ENCODE peak calls at places on chromosomes 13 and 19, in four cellular contexts. One of them, this sample, is unnamed. For H3K4me1, the result is how much of the 10 kb centered on the place peaks cover.

GRCh38 chr19:39969266-39969665 is 1.7 kb upstream of the PSMC4 start:
- DNase-seq in PC-9: no peak
- DNase-seq in HCT116: no peak
- DNase-seq in CD8-positive, alpha-beta T cell: no peak
- DNase-seq in this sample: no peak

GRCh38 chr13:31591834-31592233 is 147.5 kb upstream of the RXFP2 start:
- DNase-seq in PC-9: no peak
- DNase-seq in HCT116: no peak
- DNase-seq in CD8-positive, alpha-beta T cell: no peak
- DNase-seq in this sample: no peak

GRCh38 chr13:87669379-87669978 is 1.7 kb upstream of the SLITRK5 start:
- DNase-seq in PC-9: no peak
- DNase-seq in HCT116: no peak
- DNase-seq in CD8-positive, alpha-beta T cell: no peak
- DNase-seq in this sample: peak

GRCh38 chr19:8615813-8616596 is 5.5 kb upstream of the ADAMTS10 start:
- DNase-seq in PC-9: peak
- DNase-seq in HCT116: peak
- DNase-seq in CD8-positive, alpha-beta T cell: peak
- DNase-seq in this sample: peak

GRCh38 chr13:113493315-113493951 is 2.9 kb upstream of the DCUN1D2 start:
- DNase-seq in PC-9: peak
- DNase-seq in HCT116: peak
- DNase-seq in CD8-positive, alpha-beta T cell: no peak
- DNase-seq in this sample: peak

GRCh38 chr19:5585461-5586299 is 17.9 kb upstream of the TINCR start:
- DNase-seq in PC-9: no peak
- DNase-seq in HCT116: no peak
- DNase-seq in CD8-positive, alpha-beta T cell: peak
- DNase-seq in this sample: no peak

GRCh38 chr13:40352385-40352778 is 314.1 kb downstream of the FOXO1 start:
- DNase-seq in PC-9: no peak
- DNase-seq in HCT116: no peak
- DNase-seq in CD8-positive, alpha-beta T cell: no peak
- DNase-seq in this sample: no peak

GRCh38 chr13:44575741-44576395 is at the start of gene TSC22D1:
- DNase-seq in PC-9: peak
- DNase-seq in HCT116: no peak
- DNase-seq in CD8-positive, alpha-beta T cell: peak
- DNase-seq in this sample: peak

GRCh38 chr13:80830431-80830830 is 489.5 kb upstream of the SPRY2 start:
- DNase-seq in PC-9: no peak
- DNase-seq in HCT116: no peak
- DNase-seq in CD8-positive, alpha-beta T cell: no peak
- DNase-seq in this sample: no peak

GRCh38 chr13:30737511-30738342 is 2.4 kb downstream of the ALOX5AP start:
- DNase-seq in PC-9: no peak
- DNase-seq in HCT116: no peak
- DNase-seq in CD8-positive, alpha-beta T cell: no peak
- DNase-seq in this sample: no peak

GRCh38 chr13:51920786-51921185 is 59.0 kb downstream of the CCDC70 start:
- DNase-seq in PC-9: no peak
- DNase-seq in HCT116: no peak
- DNase-seq in CD8-positive, alpha-beta T cell: no peak
- DNase-seq in this sample: no peak

GRCh38 chr19:10654610-10655456 is 687 bp downstream of the ILF3 start:
- DNase-seq in PC-9: peak
- DNase-seq in HCT116: no peak
- DNase-seq in CD8-positive, alpha-beta T cell: peak
- DNase-seq in this sample: peak

GRCh38 chr13:73717632-73718031 is 416.6 kb downstream of the KLF12 start:
- DNase-seq in PC-9: no peak
- DNase-seq in HCT116: no peak
- DNase-seq in CD8-positive, alpha-beta T cell: no peak
- DNase-seq in this sample: peak

GRCh38 chr19:49440439-49441209 is 703 bp downstream of the SLC17A7 start:
- DNase-seq in PC-9: no peak
- DNase-seq in HCT116: no peak
- DNase-seq in CD8-positive, alpha-beta T cell: no peak
- DNase-seq in this sample: no peak

GRCh38 chr13:30982506-30982905 is 50.0 kb downstream of the TEX26 start:
- DNase-seq in PC-9: no peak
- DNase-seq in HCT116: no peak
- DNase-seq in CD8-positive, alpha-beta T cell: no peak
- DNase-seq in this sample: no peak

GRCh38 chr19:31270897-31271568 is 78.2 kb downstream of the TSHZ3 start:
- DNase-seq in PC-9: no peak
- DNase-seq in HCT116: no peak
- DNase-seq in CD8-positive, alpha-beta T cell: no peak
- DNase-seq in this sample: no peak

GRCh38 chr19:8486661-8487136 is 15.7 kb downstream of the PRAM1 start:
- DNase-seq in PC-9: no peak
- DNase-seq in HCT116: no peak
- DNase-seq in CD8-positive, alpha-beta T cell: no peak
- DNase-seq in this sample: no peak

GRCh38 chr13:113903361-113903760 is 39.5 kb upstream of the GAS6 start:
- DNase-seq in PC-9: no peak
- DNase-seq in HCT116: no peak
- DNase-seq in CD8-positive, alpha-beta T cell: no peak
- DNase-seq in this sample: no peak

GRCh38 chr13:112670118-112670517 is 19.7 kb upstream of the ATP11A start:
- DNase-seq in PC-9: no peak
- DNase-seq in HCT116: no peak
- DNase-seq in CD8-positive, alpha-beta T cell: no peak
- DNase-seq in this sample: peak

GRCh38 chr13:21232196-21232595 is 55.7 kb downstream of the MRPL57 start:
- DNase-seq in PC-9: no peak
- DNase-seq in HCT116: no peak
- DNase-seq in CD8-positive, alpha-beta T cell: no peak
- DNase-seq in this sample: peak

GRCh38 chr13:113001251-113002140 is 32.5 kb downstream of the MCF2L start:
- DNase-seq in PC-9: peak
- DNase-seq in HCT116: no peak
- DNase-seq in CD8-positive, alpha-beta T cell: no peak
- DNase-seq in this sample: peak

GRCh38 chr13:24063281-24063851 is 97.2 kb upstream of the SPATA13 start:
- DNase-seq in PC-9: no peak
- DNase-seq in HCT116: no peak
- DNase-seq in CD8-positive, alpha-beta T cell: no peak
- DNase-seq in this sample: no peak

GRCh38 chr19:30742981-30743380 is 370.8 kb downstream of the ZNF536 start:
- DNase-seq in PC-9: no peak
- DNase-seq in HCT116: no peak
- DNase-seq in CD8-positive, alpha-beta T cell: no peak
- DNase-seq in this sample: no peak

GRCh38 chr13:84439108-84439507 is 556.8 kb upstream of the SLITRK1 start:
- DNase-seq in PC-9: no peak
- DNase-seq in HCT116: no peak
- DNase-seq in CD8-positive, alpha-beta T cell: no peak
- DNase-seq in this sample: no peak

GRCh38 chr19:18928018-18928805 is 8.7 kb downstream of the DDX49 start:
- DNase-seq in PC-9: no peak
- DNase-seq in HCT116: no peak
- DNase-seq in CD8-positive, alpha-beta T cell: no peak
- DNase-seq in this sample: no peak

GRCh38 chr19:48023518-48023917 is 20.4 kb downstream of the CABP5 start:
- DNase-seq in PC-9: no peak
- DNase-seq in HCT116: no peak
- DNase-seq in CD8-positive, alpha-beta T cell: no peak
- DNase-seq in this sample: no peak

GRCh38 chr13:20706661-20707060 is 3.2 kb downstream of the IL17D start:
- DNase-seq in PC-9: no peak
- DNase-seq in HCT116: no peak
- DNase-seq in CD8-positive, alpha-beta T cell: no peak
- DNase-seq in this sample: no peak

GRCh38 chr13:95813139-95813538 is 136.2 kb downstream of the DNAJC3 start:
- DNase-seq in PC-9: no peak
- DNase-seq in HCT116: no peak
- DNase-seq in CD8-positive, alpha-beta T cell: no peak
- DNase-seq in this sample: no peak

GRCh38 chr13:44809152-44809551 is 180.1 kb downstream of the NUFIP1 start:
- DNase-seq in PC-9: no peak
- DNase-seq in HCT116: no peak
- DNase-seq in CD8-positive, alpha-beta T cell: no peak
- DNase-seq in this sample: peak

GRCh38 chr13:29859971-29860370 is 9.6 kb upstream of the UBL3 start:
- DNase-seq in PC-9: no peak
- DNase-seq in HCT116: no peak
- DNase-seq in CD8-positive, alpha-beta T cell: no peak
- DNase-seq in this sample: no peak

GRCh38 chr19:14433454-14434156 is 499 bp downstream of the PKN1 start:
- DNase-seq in PC-9: peak
- DNase-seq in HCT116: no peak
- DNase-seq in CD8-positive, alpha-beta T cell: peak
- DNase-seq in this sample: peak
- H3K4me1 ChIP-seq in PC-9: under half
- H3K4me1 ChIP-seq in HCT116: under half
- H3K4me1 ChIP-seq in CD8-positive, alpha-beta T cell: under half
- H3K4me1 ChIP-seq in this sample: under half

DNA sequence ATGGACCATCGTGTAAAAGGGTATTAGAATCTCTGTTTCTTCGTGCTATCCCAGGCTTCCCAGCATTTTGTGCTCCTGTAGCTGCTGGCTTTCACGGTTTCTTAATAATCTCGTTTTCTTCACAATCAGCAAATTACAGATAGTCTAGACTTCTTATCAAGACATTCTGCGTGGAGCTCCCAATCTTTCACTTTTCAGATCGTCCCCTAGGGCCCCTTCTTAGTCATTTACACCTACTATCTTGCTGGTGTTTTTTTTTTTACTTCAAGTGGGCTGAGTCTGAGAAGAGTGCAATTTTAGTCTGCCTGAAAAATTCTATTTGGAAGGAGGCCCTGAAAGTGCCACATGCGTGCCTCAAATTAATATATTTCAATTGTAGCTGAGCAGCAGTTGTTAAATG is 275.1 kb downstream of the SHISA2 start:
- DNase-seq in PC-9: no peak
- DNase-seq in HCT116: no peak
- DNase-seq in CD8-positive, alpha-beta T cell: no peak
- DNase-seq in this sample: no peak
- H3K4me1 ChIP-seq in PC-9: under half
- H3K4me1 ChIP-seq in HCT116: under half
- H3K4me1 ChIP-seq in CD8-positive, alpha-beta T cell: under half
- H3K4me1 ChIP-seq in this sample: under half

GRCh38 chr13:48596128-48596429 is 57.6 kb upstream of the CYSLTR2 start:
- DNase-seq in PC-9: no peak
- DNase-seq in HCT116: no peak
- DNase-seq in CD8-positive, alpha-beta T cell: no peak
- DNase-seq in this sample: no peak

GRCh38 chr13:48591889-48592725 is 59.2 kb upstream of the RCBTB2 start:
- DNase-seq in PC-9: no peak
- DNase-seq in HCT116: no peak
- DNase-seq in CD8-positive, alpha-beta T cell: no peak
- DNase-seq in this sample: no peak

GRCh38 chr13:48595330-48596127 is 58.2 kb upstream of the CYSLTR2 start:
- DNase-seq in PC-9: peak
- DNase-seq in HCT116: peak
- DNase-seq in CD8-positive, alpha-beta T cell: peak
- DNase-seq in this sample: peak

GRCh38 chr13:48593551-48593950 is 60.2 kb upstream of the CYSLTR2 start:
- DNase-seq in PC-9: no peak
- DNase-seq in HCT116: no peak
- DNase-seq in CD8-positive, alpha-beta T cell: no peak
- DNase-seq in this sample: no peak

DNA sequence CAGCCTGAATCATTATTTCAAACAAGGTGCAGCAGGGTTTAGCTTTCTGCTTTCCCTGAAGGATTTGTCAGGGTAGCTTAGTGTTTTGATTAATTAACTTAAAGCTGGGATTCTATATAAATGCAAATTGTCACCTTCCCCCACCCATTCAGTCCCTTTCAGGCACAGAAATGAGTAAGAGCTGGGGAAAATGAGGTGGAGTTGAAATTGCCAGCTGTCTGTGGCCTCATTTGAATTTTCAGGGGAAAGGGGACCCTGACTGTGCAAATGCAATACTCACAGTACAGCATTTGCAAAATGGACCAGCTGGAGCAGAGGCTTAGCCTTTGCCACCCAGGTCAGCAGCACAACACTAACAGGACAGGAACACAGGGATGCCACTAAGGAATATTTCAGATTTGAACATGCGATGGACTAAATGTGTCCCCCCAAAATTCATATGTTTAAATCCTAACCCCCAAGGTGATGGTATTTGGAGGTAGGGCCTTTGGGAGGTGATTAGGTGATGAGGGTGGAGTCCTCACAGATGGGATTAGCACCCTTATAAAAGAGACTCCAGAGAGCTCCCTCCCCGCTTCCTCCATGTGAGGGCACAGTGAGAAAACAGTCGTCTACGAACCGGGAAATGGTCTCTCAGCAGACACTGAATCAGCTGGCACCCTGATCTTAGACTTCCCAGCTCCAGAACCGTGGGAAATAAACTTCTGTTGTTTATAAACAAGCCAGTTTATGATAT is 59.5 kb upstream of the CYSLTR2 start:
- DNase-seq in PC-9: no peak
- DNase-seq in HCT116: no peak
- DNase-seq in CD8-positive, alpha-beta T cell: no peak
- DNase-seq in this sample: no peak
- H3K4me1 ChIP-seq in PC-9: under half
- H3K4me1 ChIP-seq in HCT116: under half
- H3K4me1 ChIP-seq in CD8-positive, alpha-beta T cell: under half
- H3K4me1 ChIP-seq in this sample: under half

DNA sequence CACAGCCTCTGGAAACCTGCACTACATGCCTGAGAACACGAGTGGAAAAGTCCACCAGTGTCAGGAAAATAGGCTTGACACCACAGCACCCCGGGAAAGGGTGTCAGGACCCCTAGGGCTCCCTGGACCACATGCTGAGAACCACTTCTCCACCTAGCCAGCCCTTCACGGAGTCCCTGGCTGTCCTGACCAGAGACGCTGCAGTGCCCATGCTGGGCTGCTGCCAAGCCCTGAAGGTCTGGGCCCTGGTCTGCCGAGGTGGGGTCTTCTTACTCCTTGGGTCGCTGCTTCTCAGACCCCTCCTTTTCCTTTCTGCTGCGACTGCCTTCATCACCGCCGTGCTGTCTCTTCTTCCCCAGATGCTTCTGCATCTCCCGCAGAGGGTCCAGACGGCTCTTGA is 3.0 kb downstream of the LENG1 start:
- DNase-seq in PC-9: no peak
- DNase-seq in HCT116: no peak
- DNase-seq in CD8-positive, alpha-beta T cell: no peak
- DNase-seq in this sample: no peak
- H3K4me1 ChIP-seq in PC-9: under half
- H3K4me1 ChIP-seq in HCT116: under half
- H3K4me1 ChIP-seq in CD8-positive, alpha-beta T cell: half or more
- H3K4me1 ChIP-seq in this sample: under half

GRCh38 chr19:35138305-35138799 is 272 bp upstream of the FXYD1 start:
- DNase-seq in PC-9: no peak
- DNase-seq in HCT116: no peak
- DNase-seq in CD8-positive, alpha-beta T cell: no peak
- DNase-seq in this sample: no peak
- H3K4me1 ChIP-seq in PC-9: under half
- H3K4me1 ChIP-seq in HCT116: under half
- H3K4me1 ChIP-seq in CD8-positive, alpha-beta T cell: under half
- H3K4me1 ChIP-seq in this sample: under half

GRCh38 chr13:75364131-75364713 is 117.7 kb downstream of the TBC1D4 start:
- DNase-seq in PC-9: no peak
- DNase-seq in HCT116: no peak
- DNase-seq in CD8-positive, alpha-beta T cell: no peak
- DNase-seq in this sample: peak
- H3K4me1 ChIP-seq in PC-9: under half
- H3K4me1 ChIP-seq in HCT116: half or more
- H3K4me1 ChIP-seq in CD8-positive, alpha-beta T cell: under half
- H3K4me1 ChIP-seq in this sample: under half